ENCODE peak calls at places on chromosomes 1 and 21, in four cellular contexts. Y, H, X and P are unnamed samples. For H3K27me3, the result is how much of the 10 kb centered on the place peaks cover.

GRCh38 chr1:78005347-78005722 is 596 bp downstream of the DNAJB4 start:
- DNase-seq in Y (no peak), H (no peak), X (no peak), P (no peak)

GRCh38 chr1:231613419-231614349 is 12.9 kb upstream of the DISC1 start:
- DNase-seq in Y (no peak), H (no peak), X (no peak), P (no peak)

GRCh38 chr21:28159396-28159795 is 833.3 kb downstream of the LTN1 start:
- DNase-seq in Y (no peak), H (no peak), X (no peak), P (no peak)

GRCh38 chr1:225762444-225762843 is 15.2 kb upstream of the SRP9 start:
- DNase-seq in Y (no peak), H (peak), X (no peak), P (no peak)

GRCh38 chr1:112444269-112444668 is 48.3 kb downstream of the CTTNBP2NL start:
- DNase-seq in Y (no peak), H (no peak), X (no peak), P (no peak)

GRCh38 chr1:214862421-214862820 is 220.1 kb upstream of the KCNK2 start:
- DNase-seq in Y (no peak), H (no peak), X (no peak), P (no peak)

GRCh38 chr1:209747580-209748262 is 8.1 kb upstream of the TRAF3IP3 start:
- DNase-seq in Y (peak), H (peak), X (peak), P (peak)

GRCh38 chr1:78145105-78145580 is 99.4 kb downstream of the GIPC2 start:
- DNase-seq in Y (peak), H (peak), X (peak), P (peak)

GRCh38 chr1:161934278-161934608 is 89.4 kb downstream of the OLFML2B start:
- DNase-seq in Y (no peak), H (no peak), X (no peak), P (no peak)

GRCh38 chr1:118902299-118903270 is 85.6 kb downstream of the TBX15 start:
- DNase-seq in Y (no peak), H (no peak), X (no peak), P (no peak)

GRCh38 chr1:11796036-11796828 is 9.5 kb downstream of the MTHFR start:
- DNase-seq in Y (peak), H (peak), X (no peak), P (no peak)

GRCh38 chr21:33936221-33937038 is 20.8 kb upstream of the ATP5PO start:
- DNase-seq in Y (no peak), H (no peak), X (no peak), P (no peak)

DNA sequence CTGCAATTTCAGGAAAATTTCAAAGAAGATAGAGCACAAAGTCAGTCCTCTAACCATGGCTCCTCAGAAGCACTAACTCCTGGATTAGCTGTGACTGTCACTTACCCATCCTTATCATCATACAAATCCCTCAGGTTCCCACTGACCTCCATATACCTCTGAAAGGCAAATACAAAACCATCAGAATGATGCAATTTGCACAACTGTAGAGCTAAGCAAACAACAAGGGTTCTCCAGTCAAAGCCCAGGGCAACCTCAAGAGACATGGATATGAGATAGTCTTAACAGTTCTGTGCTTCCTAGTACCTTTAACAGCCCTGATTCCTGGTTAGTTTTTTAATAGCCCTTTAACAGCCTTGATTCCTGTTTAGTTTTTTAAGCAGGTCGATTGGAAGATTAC is 2.1 kb downstream of the SF3A3 start:
- DNase-seq in Y (no peak), H (no peak), X (no peak), P (no peak)
- H3K4me3 ChIP-seq in Y (no peak), H (no peak), X (no peak), P (no peak)

GRCh38 chr1:208228550-208228949 is 15.6 kb downstream of the PLXNA2 start:
- DNase-seq in Y (no peak), H (no peak), X (no peak), P (no peak)
- H3K27me3 ChIP-seq in Y (under half), H (under half), X (under half), P (under half)

GRCh38 chr1:248900637-248901036 is 5.4 kb upstream of the PGBD2 start:
- DNase-seq in Y (no peak), H (no peak), X (no peak), P (no peak)
- TF ChIP-seq CTCF in Y (no peak), H (no peak), X (no peak), P (no peak)

GRCh38 chr1:910881-911721 is 12.6 kb upstream of the SAMD11 start:
- DNase-seq in Y (no peak), H (peak), X (no peak), P (no peak)
- H3K4me3 ChIP-seq in Y (no peak), H (no peak), X (no peak), P (no peak)

GRCh38 chr21:45588861-45589491 is 46.7 kb upstream of the SLC19A1 start:
- DNase-seq in Y (no peak), H (no peak), X (no peak), P (no peak)
- H3K27me3 ChIP-seq in Y (half or more), H (under half), X (under half), P (under half)